ENCODE peak calls at places on chromosomes 6 and 20, in eight cellular contexts. One of them, this sample, is unnamed.

GRCh38 chr20:11906626-11907480 is 10.8 kb upstream of the BTBD3 start:
- DNase-seq in OCI-LY7: no peak
- DNase-seq in heart left ventricle: no peak
- DNase-seq in tibial artery: no peak
- DNase-seq in PC-9: no peak
- DNase-seq in CD4-positive, alpha-beta memory T cell: no peak
- DNase-seq in neural progenitor cell: no peak
- DNase-seq in A549: no peak
- DNase-seq in this sample: no peak

GRCh38 chr6:25895773-25896172 is 21.7 kb upstream of the SLC17A3 start:
- DNase-seq in neural progenitor cell: no peak
- DNase-seq in A549: no peak
- DNase-seq in heart left ventricle: no peak
- DNase-seq in PC-9: no peak
- DNase-seq in CD4-positive, alpha-beta memory T cell: no peak
- DNase-seq in tibial artery: no peak
- DNase-seq in OCI-LY7: no peak
- DNase-seq in this sample: no peak

GRCh38 chr6:47294990-47295389 is 14.7 kb downstream of the TNFRSF21 start:
- DNase-seq in A549: no peak
- DNase-seq in OCI-LY7: no peak
- DNase-seq in neural progenitor cell: no peak
- DNase-seq in CD4-positive, alpha-beta memory T cell: no peak
- DNase-seq in PC-9: no peak
- DNase-seq in tibial artery: no peak
- DNase-seq in heart left ventricle: no peak
- DNase-seq in this sample: no peak

GRCh38 chr6:161152904-161153662 is 120.8 kb downstream of the AGPAT4 start:
- DNase-seq in CD4-positive, alpha-beta memory T cell: no peak
- DNase-seq in tibial artery: no peak
- DNase-seq in heart left ventricle: no peak
- DNase-seq in OCI-LY7: peak; percentile 7
- DNase-seq in neural progenitor cell: no peak
- DNase-seq in A549: no peak
- DNase-seq in PC-9: no peak
- DNase-seq in this sample: no peak

GRCh38 chr6:93323630-93324029 is 95.7 kb downstream of the EPHA7 start:
- DNase-seq in heart left ventricle: no peak
- DNase-seq in A549: no peak
- DNase-seq in OCI-LY7: no peak
- DNase-seq in PC-9: no peak
- DNase-seq in tibial artery: no peak
- DNase-seq in neural progenitor cell: no peak
- DNase-seq in CD4-positive, alpha-beta memory T cell: no peak
- DNase-seq in this sample: no peak

GRCh38 chr6:122014961-122015360 is 384.5 kb upstream of the HSF2 start:
- DNase-seq in heart left ventricle: no peak
- DNase-seq in CD4-positive, alpha-beta memory T cell: no peak
- DNase-seq in A549: no peak
- DNase-seq in OCI-LY7: no peak
- DNase-seq in neural progenitor cell: no peak
- DNase-seq in tibial artery: no peak
- DNase-seq in PC-9: no peak
- DNase-seq in this sample: no peak

GRCh38 chr6:111711476-111711875 is 105.8 kb upstream of the TRAF3IP2 start:
- DNase-seq in heart left ventricle: peak; percentile 65
- DNase-seq in A549: no peak
- DNase-seq in PC-9: no peak
- DNase-seq in tibial artery: no peak
- DNase-seq in OCI-LY7: no peak
- DNase-seq in CD4-positive, alpha-beta memory T cell: no peak
- DNase-seq in neural progenitor cell: peak; percentile 18
- DNase-seq in this sample: no peak

GRCh38 chr20:2297352-2297717 is 1.5 kb downstream of the TGM3 start:
- DNase-seq in tibial artery: peak; percentile 41
- DNase-seq in OCI-LY7: no peak
- DNase-seq in heart left ventricle: no peak
- DNase-seq in CD4-positive, alpha-beta memory T cell: no peak
- DNase-seq in A549: no peak
- DNase-seq in PC-9: no peak
- DNase-seq in neural progenitor cell: peak; percentile 74
- DNase-seq in this sample: no peak

GRCh38 chr6:33321227-33321626 is 3.7 kb upstream of the ZBTB22 start:
- DNase-seq in OCI-LY7: no peak
- DNase-seq in tibial artery: no peak
- DNase-seq in PC-9: no peak
- DNase-seq in CD4-positive, alpha-beta memory T cell: no peak
- DNase-seq in heart left ventricle: no peak
- DNase-seq in A549: no peak
- DNase-seq in neural progenitor cell: no peak
- DNase-seq in this sample: no peak

GRCh38 chr6:33317668-33318425 is at the start of gene ZBTB22:
- DNase-seq in neural progenitor cell: peak; percentile 99
- DNase-seq in A549: peak; percentile 97
- DNase-seq in heart left ventricle: peak; percentile 99
- DNase-seq in OCI-LY7: peak; percentile 98
- DNase-seq in CD4-positive, alpha-beta memory T cell: peak; percentile 96
- DNase-seq in tibial artery: peak; percentile 100
- DNase-seq in PC-9: peak; percentile 97
- DNase-seq in this sample: peak; percentile 99

GRCh38 chr6:33320315-33321181 is 3.0 kb upstream of the ZBTB22 start:
- DNase-seq in CD4-positive, alpha-beta memory T cell: no peak
- DNase-seq in A549: no peak
- DNase-seq in PC-9: peak; percentile 60
- DNase-seq in OCI-LY7: no peak
- DNase-seq in heart left ventricle: peak; percentile 71
- DNase-seq in neural progenitor cell: no peak
- DNase-seq in tibial artery: peak; percentile 69
- DNase-seq in this sample: no peak

GRCh38 chr6:33318426-33319073 is 1.0 kb upstream of the ZBTB22 start:
- DNase-seq in A549: no peak
- DNase-seq in OCI-LY7: no peak
- DNase-seq in heart left ventricle: no peak
- DNase-seq in PC-9: no peak
- DNase-seq in neural progenitor cell: no peak
- DNase-seq in tibial artery: no peak
- DNase-seq in CD4-positive, alpha-beta memory T cell: no peak
- DNase-seq in this sample: no peak

DNA sequence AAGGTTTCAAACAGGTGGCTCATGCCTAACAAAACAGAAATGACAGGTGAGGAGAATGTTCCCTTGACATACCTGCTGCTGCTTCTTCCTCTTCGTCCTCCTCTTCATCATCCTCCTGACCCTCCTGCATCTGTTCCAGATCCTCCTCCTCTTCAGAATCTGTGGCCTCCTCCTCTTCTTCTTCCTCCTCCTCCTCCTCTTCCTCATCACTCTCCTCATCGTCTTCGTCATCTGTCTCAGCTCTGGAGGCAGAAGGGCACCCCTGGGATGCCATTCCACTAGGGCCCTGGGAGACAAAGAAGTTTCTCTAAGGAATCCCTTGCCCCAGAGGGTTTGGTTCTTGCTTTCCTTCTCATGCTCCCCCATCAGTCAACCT is 2.4 kb upstream of the ZBTB22 start:
- DNase-seq in tibial artery: no peak
- DNase-seq in OCI-LY7: no peak
- DNase-seq in neural progenitor cell: no peak
- DNase-seq in CD4-positive, alpha-beta memory T cell: no peak
- DNase-seq in A549: no peak
- DNase-seq in PC-9: no peak
- DNase-seq in heart left ventricle: no peak
- DNase-seq in this sample: no peak
- H3K4me3 ChIP-seq in tibial artery: no peak overlapping the region
- H3K4me3 ChIP-seq in OCI-LY7: peak overlapping the region; percentile 73
- H3K4me3 ChIP-seq in neural progenitor cell: no peak overlapping the region
- H3K4me3 ChIP-seq in CD4-positive, alpha-beta memory T cell: no peak overlapping the region
- H3K4me3 ChIP-seq in A549: no peak overlapping the region
- H3K4me3 ChIP-seq in PC-9: no peak overlapping the region
- H3K4me3 ChIP-seq in heart left ventricle: peak overlapping the region; percentile 21
- H3K4me3 ChIP-seq in this sample: no peak overlapping the region

GRCh38 chr6:163420315-163420667 is 5.8 kb downstream of the QKI start:
- DNase-seq in neural progenitor cell: no peak
- DNase-seq in PC-9: no peak
- DNase-seq in CD4-positive, alpha-beta memory T cell: no peak
- DNase-seq in tibial artery: no peak
- DNase-seq in A549: no peak
- DNase-seq in heart left ventricle: no peak
- DNase-seq in OCI-LY7: no peak
- DNase-seq in this sample: no peak

GRCh38 chr6:163419413-163420314 is 5.1 kb downstream of the QKI start:
- DNase-seq in OCI-LY7: no peak
- DNase-seq in CD4-positive, alpha-beta memory T cell: no peak
- DNase-seq in PC-9: no peak
- DNase-seq in A549: no peak
- DNase-seq in tibial artery: no peak
- DNase-seq in heart left ventricle: no peak
- DNase-seq in neural progenitor cell: no peak
- DNase-seq in this sample: no peak

GRCh38 chr6:163418273-163419029 is 3.9 kb downstream of the QKI start:
- DNase-seq in CD4-positive, alpha-beta memory T cell: no peak
- DNase-seq in PC-9: no peak
- DNase-seq in tibial artery: no peak
- DNase-seq in neural progenitor cell: no peak
- DNase-seq in A549: no peak
- DNase-seq in OCI-LY7: no peak
- DNase-seq in heart left ventricle: no peak
- DNase-seq in this sample: no peak

GRCh38 chr6:163423696-163424095 is 9.2 kb downstream of the QKI start:
- DNase-seq in CD4-positive, alpha-beta memory T cell: no peak
- DNase-seq in neural progenitor cell: no peak
- DNase-seq in tibial artery: no peak
- DNase-seq in OCI-LY7: no peak
- DNase-seq in heart left ventricle: no peak
- DNase-seq in A549: no peak
- DNase-seq in PC-9: no peak
- DNase-seq in this sample: no peak

DNA sequence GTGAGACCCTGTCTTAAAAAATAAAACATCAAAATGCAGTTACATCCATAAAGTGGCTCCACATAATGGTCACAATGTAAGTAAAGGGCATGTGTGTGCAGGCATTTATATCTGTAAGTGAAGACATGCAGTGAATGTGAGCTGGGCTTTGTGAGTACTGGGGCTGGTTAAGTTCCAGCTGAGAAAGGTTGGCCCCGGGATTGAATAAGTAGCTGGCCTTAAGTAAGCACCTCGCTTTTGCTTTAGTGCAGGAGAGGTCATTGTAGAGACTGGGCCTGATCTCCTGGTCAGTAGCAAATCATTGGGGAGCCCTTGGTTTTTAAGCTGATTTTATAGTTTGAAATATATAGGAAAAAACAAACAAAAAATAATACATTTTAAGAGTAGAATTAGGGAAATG is 8.1 kb downstream of the QKI start:
- DNase-seq in PC-9: no peak
- DNase-seq in tibial artery: no peak
- DNase-seq in CD4-positive, alpha-beta memory T cell: no peak
- DNase-seq in A549: no peak
- DNase-seq in OCI-LY7: no peak
- DNase-seq in heart left ventricle: no peak
- DNase-seq in neural progenitor cell: peak; percentile 42
- DNase-seq in this sample: no peak
- H3K4me1 ChIP-seq in PC-9: peaks cover 39% of the 10 kb centered on the region
- H3K4me1 ChIP-seq in tibial artery: no peaks in the 10 kb centered on the region
- H3K4me1 ChIP-seq in CD4-positive, alpha-beta memory T cell: peaks cover 38% of the 10 kb centered on the region
- H3K4me1 ChIP-seq in A549: peaks cover 50% of the 10 kb centered on the region
- H3K4me1 ChIP-seq in OCI-LY7: peaks cover 4% of the 10 kb centered on the region
- H3K4me1 ChIP-seq in heart left ventricle: peaks cover 79% of the 10 kb centered on the region
- H3K4me1 ChIP-seq in neural progenitor cell: peaks cover 56% of the 10 kb centered on the region
- H3K4me1 ChIP-seq in this sample: peaks cover 97% of the 10 kb centered on the region

GRCh38 chr6:36758516-36759176 is 61.0 kb downstream of the RAB44 start:
- DNase-seq in tibial artery: no peak
- DNase-seq in OCI-LY7: peak; percentile 62
- DNase-seq in A549: no peak
- DNase-seq in heart left ventricle: no peak
- DNase-seq in PC-9: no peak
- DNase-seq in CD4-positive, alpha-beta memory T cell: no peak
- DNase-seq in neural progenitor cell: no peak
- DNase-seq in this sample: no peak

GRCh38 chr6:36760685-36761435 is 63.2 kb downstream of the RAB44 start:
- DNase-seq in tibial artery: no peak
- DNase-seq in OCI-LY7: no peak
- DNase-seq in A549: no peak
- DNase-seq in neural progenitor cell: no peak
- DNase-seq in heart left ventricle: no peak
- DNase-seq in PC-9: no peak
- DNase-seq in CD4-positive, alpha-beta memory T cell: no peak
- DNase-seq in this sample: no peak

GRCh38 chr6:36757206-36757605 is 59.6 kb downstream of the RAB44 start:
- DNase-seq in PC-9: no peak
- DNase-seq in OCI-LY7: peak; percentile 90
- DNase-seq in neural progenitor cell: no peak
- DNase-seq in heart left ventricle: no peak
- DNase-seq in tibial artery: no peak
- DNase-seq in A549: no peak
- DNase-seq in CD4-positive, alpha-beta memory T cell: peak; percentile 24
- DNase-seq in this sample: no peak

GRCh38 chr6:36757943-36758508 is 60.4 kb downstream of the RAB44 start:
- DNase-seq in CD4-positive, alpha-beta memory T cell: no peak
- DNase-seq in A549: no peak
- DNase-seq in heart left ventricle: no peak
- DNase-seq in neural progenitor cell: no peak
- DNase-seq in OCI-LY7: no peak
- DNase-seq in tibial artery: no peak
- DNase-seq in PC-9: no peak
- DNase-seq in this sample: no peak

DNA sequence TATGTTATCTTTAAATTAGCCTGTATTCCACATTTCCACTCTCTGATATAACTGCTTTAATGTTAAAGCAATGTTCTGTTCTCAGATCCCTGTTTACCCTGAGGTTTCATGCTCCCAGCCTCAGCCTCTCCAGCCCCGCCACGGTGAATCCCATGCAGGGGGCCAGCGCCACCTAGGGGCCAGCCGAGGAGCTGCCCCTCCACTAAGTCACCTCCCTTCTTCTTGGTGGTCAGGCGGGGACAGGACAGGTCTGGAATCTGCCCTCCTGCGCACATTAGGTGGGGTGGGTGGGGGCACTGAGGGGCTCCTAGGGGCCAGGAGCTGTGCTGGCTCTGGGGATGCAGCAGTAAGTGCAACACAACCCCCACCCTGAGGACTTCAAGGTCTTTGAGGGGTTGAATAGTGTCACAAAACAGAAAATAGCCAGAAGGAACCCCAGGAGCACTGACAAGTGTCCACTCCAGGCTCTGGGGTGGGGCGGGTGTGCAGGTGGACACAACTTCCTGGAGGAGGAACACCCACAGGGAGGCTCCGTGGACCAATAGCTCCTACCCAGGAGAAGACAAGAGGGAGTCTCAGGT is 61.6 kb downstream of the RAB44 start:
- DNase-seq in neural progenitor cell: peak; percentile 87
- DNase-seq in A549: peak; percentile 69
- DNase-seq in PC-9: peak; percentile 86
- DNase-seq in OCI-LY7: peak; percentile 84
- DNase-seq in CD4-positive, alpha-beta memory T cell: peak; percentile 71
- DNase-seq in heart left ventricle: peak; percentile 81
- DNase-seq in tibial artery: peak; percentile 88
- DNase-seq in this sample: no peak
- H3K4me3 ChIP-seq in neural progenitor cell: no peak overlapping the region
- H3K4me3 ChIP-seq in A549: no peak overlapping the region
- H3K4me3 ChIP-seq in PC-9: no peak overlapping the region
- H3K4me3 ChIP-seq in OCI-LY7: peak overlapping the region; percentile 23
- H3K4me3 ChIP-seq in CD4-positive, alpha-beta memory T cell: no peak overlapping the region
- H3K4me3 ChIP-seq in heart left ventricle: no peak overlapping the region
- H3K4me3 ChIP-seq in tibial artery: no peak overlapping the region
- H3K4me3 ChIP-seq in this sample: no peak overlapping the region

GRCh38 chr6:53917464-53917842 is 122.6 kb downstream of the LRRC1 start:
- DNase-seq in tibial artery: no peak
- DNase-seq in A549: no peak
- DNase-seq in neural progenitor cell: no peak
- DNase-seq in CD4-positive, alpha-beta memory T cell: no peak
- DNase-seq in PC-9: no peak
- DNase-seq in OCI-LY7: no peak
- DNase-seq in heart left ventricle: no peak
- DNase-seq in this sample: no peak

GRCh38 chr6:53918854-53919253 is 124.0 kb downstream of the LRRC1 start:
- DNase-seq in A549: no peak
- DNase-seq in CD4-positive, alpha-beta memory T cell: no peak
- DNase-seq in heart left ventricle: no peak
- DNase-seq in OCI-LY7: no peak
- DNase-seq in PC-9: no peak
- DNase-seq in neural progenitor cell: no peak
- DNase-seq in tibial artery: no peak
- DNase-seq in this sample: no peak

GRCh38 chr6:53919881-53920360 is 125.1 kb downstream of the LRRC1 start:
- DNase-seq in tibial artery: no peak
- DNase-seq in A549: no peak
- DNase-seq in PC-9: no peak
- DNase-seq in neural progenitor cell: no peak
- DNase-seq in heart left ventricle: no peak
- DNase-seq in CD4-positive, alpha-beta memory T cell: no peak
- DNase-seq in OCI-LY7: no peak
- DNase-seq in this sample: no peak

GRCh38 chr6:53915292-53915691 is 120.5 kb downstream of the LRRC1 start:
- DNase-seq in PC-9: no peak
- DNase-seq in heart left ventricle: no peak
- DNase-seq in OCI-LY7: no peak
- DNase-seq in neural progenitor cell: no peak
- DNase-seq in A549: no peak
- DNase-seq in tibial artery: no peak
- DNase-seq in CD4-positive, alpha-beta memory T cell: no peak
- DNase-seq in this sample: no peak

GRCh38 chr6:53916804-53917463 is 122.1 kb downstream of the LRRC1 start:
- DNase-seq in CD4-positive, alpha-beta memory T cell: no peak
- DNase-seq in OCI-LY7: no peak
- DNase-seq in tibial artery: no peak
- DNase-seq in A549: no peak
- DNase-seq in heart left ventricle: no peak
- DNase-seq in PC-9: no peak
- DNase-seq in neural progenitor cell: no peak
- DNase-seq in this sample: no peak
- H3K4me1 ChIP-seq in CD4-positive, alpha-beta memory T cell: no peaks in the 10 kb centered on the region
- H3K4me1 ChIP-seq in OCI-LY7: no peaks in the 10 kb centered on the region
- H3K4me1 ChIP-seq in tibial artery: no peaks in the 10 kb centered on the region
- H3K4me1 ChIP-seq in A549: no peaks in the 10 kb centered on the region
- H3K4me1 ChIP-seq in heart left ventricle: no peaks in the 10 kb centered on the region
- H3K4me1 ChIP-seq in PC-9: no peaks in the 10 kb centered on the region
- H3K4me1 ChIP-seq in neural progenitor cell: no peaks in the 10 kb centered on the region
- H3K4me1 ChIP-seq in this sample: no peaks in the 10 kb centered on the region